ENCODE peak calls at places on chromosome 5, in four cellular contexts. One of them, this sample, is unnamed.

GRCh38 chr5:51539232-51539631 is 156.0 kb downstream of the ISL1 start:
- DNase-seq in hepatocyte: no peak
- DNase-seq in neuronal stem cell: no peak
- DNase-seq in SK-N-SH: no peak
- DNase-seq in this sample: no peak

GRCh38 chr5:146441896-146442295 is 5.2 kb upstream of the TCERG1 start:
- DNase-seq in hepatocyte: no peak
- DNase-seq in neuronal stem cell: no peak
- DNase-seq in SK-N-SH: no peak
- DNase-seq in this sample: no peak

GRCh38 chr5:13218518-13218917 is 726.0 kb downstream of the DNAH5 start:
- DNase-seq in hepatocyte: peak; percentile 6
- DNase-seq in neuronal stem cell: no peak
- DNase-seq in SK-N-SH: no peak
- DNase-seq in this sample: no peak

GRCh38 chr5:51832934-51833470 is 449.8 kb downstream of the ISL1 start:
- DNase-seq in hepatocyte: no peak
- DNase-seq in neuronal stem cell: no peak
- DNase-seq in SK-N-SH: no peak
- DNase-seq in this sample: no peak

GRCh38 chr5:88724201-88724600 is 158.8 kb downstream of the MEF2C start:
- DNase-seq in hepatocyte: peak; percentile 20
- DNase-seq in neuronal stem cell: no peak
- DNase-seq in SK-N-SH: no peak
- DNase-seq in this sample: peak; percentile 53

GRCh38 chr5:65892801-65893200 is 33.6 kb upstream of the ERBIN start:
- DNase-seq in hepatocyte: no peak
- DNase-seq in neuronal stem cell: no peak
- DNase-seq in SK-N-SH: no peak
- DNase-seq in this sample: no peak

GRCh38 chr5:78778538-78778937 is 130.0 kb upstream of the LHFPL2 start:
- DNase-seq in hepatocyte: no peak
- DNase-seq in neuronal stem cell: no peak
- DNase-seq in SK-N-SH: no peak
- DNase-seq in this sample: peak; percentile 79

GRCh38 chr5:143231426-143231825 is 172.1 kb downstream of the NR3C1 start:
- DNase-seq in hepatocyte: no peak
- DNase-seq in neuronal stem cell: no peak
- DNase-seq in SK-N-SH: no peak
- DNase-seq in this sample: no peak

GRCh38 chr5:13540154-13540815 is 404.2 kb downstream of the DNAH5 start:
- DNase-seq in hepatocyte: no peak
- DNase-seq in neuronal stem cell: no peak
- DNase-seq in SK-N-SH: no peak
- DNase-seq in this sample: no peak

GRCh38 chr5:35717718-35718117 is 100.1 kb downstream of the SPEF2 start:
- DNase-seq in hepatocyte: no peak
- DNase-seq in neuronal stem cell: no peak
- DNase-seq in SK-N-SH: no peak
- DNase-seq in this sample: no peak

GRCh38 chr5:38660194-38660668 is 103.8 kb upstream of the LIFR start:
- DNase-seq in hepatocyte: peak; percentile 26
- DNase-seq in neuronal stem cell: peak; percentile 11
- DNase-seq in SK-N-SH: no peak
- DNase-seq in this sample: peak; percentile 94

GRCh38 chr5:40409600-40409999 is 270.1 kb upstream of the PTGER4 start:
- DNase-seq in hepatocyte: no peak
- DNase-seq in neuronal stem cell: no peak
- DNase-seq in SK-N-SH: no peak
- DNase-seq in this sample: no peak

GRCh38 chr5:32420506-32420905 is 24.0 kb downstream of the ZFR start:
- DNase-seq in hepatocyte: no peak
- DNase-seq in neuronal stem cell: no peak
- DNase-seq in SK-N-SH: peak; percentile 28
- DNase-seq in this sample: no peak

GRCh38 chr5:151721812-151722391 is 35.2 kb upstream of the SPARC start:
- DNase-seq in hepatocyte: no peak
- DNase-seq in neuronal stem cell: no peak
- DNase-seq in SK-N-SH: no peak
- DNase-seq in this sample: no peak

GRCh38 chr5:141879941-141880738 is 1.9 kb upstream of the PCDH1 start:
- DNase-seq in hepatocyte: peak; percentile 4
- DNase-seq in neuronal stem cell: no peak
- DNase-seq in SK-N-SH: peak; percentile 12
- DNase-seq in this sample: no peak

GRCh38 chr5:103582364-103582763 is 19.8 kb upstream of the NUDT12 start:
- DNase-seq in hepatocyte: peak; percentile 61
- DNase-seq in neuronal stem cell: peak; percentile 37
- DNase-seq in SK-N-SH: peak; percentile 32
- DNase-seq in this sample: peak; percentile 71

GRCh38 chr5:130571076-130571475 is 594.0 kb downstream of the HINT1 start:
- DNase-seq in hepatocyte: no peak
- DNase-seq in neuronal stem cell: no peak
- DNase-seq in SK-N-SH: no peak
- DNase-seq in this sample: no peak

GRCh38 chr5:80935811-80936385 is 24.3 kb upstream of the RASGRF2 start:
- DNase-seq in hepatocyte: no peak
- DNase-seq in neuronal stem cell: no peak
- DNase-seq in SK-N-SH: no peak
- DNase-seq in this sample: no peak

GRCh38 chr5:178180141-178180863 is 6.9 kb downstream of the GMCL2 start:
- DNase-seq in hepatocyte: no peak
- DNase-seq in neuronal stem cell: no peak
- DNase-seq in SK-N-SH: no peak
- DNase-seq in this sample: no peak

GRCh38 chr5:153881687-153882086 is 157.0 kb downstream of the FAM114A2 start:
- DNase-seq in hepatocyte: no peak
- DNase-seq in neuronal stem cell: no peak
- DNase-seq in SK-N-SH: no peak
- DNase-seq in this sample: no peak

GRCh38 chr5:35926389-35927051 is 11.9 kb downstream of the CAPSL start:
- DNase-seq in hepatocyte: peak; percentile 80
- DNase-seq in neuronal stem cell: peak; percentile 75
- DNase-seq in SK-N-SH: peak; percentile 63
- DNase-seq in this sample: peak; percentile 80

GRCh38 chr5:86795659-86796058 is 177.9 kb downstream of the COX7C start:
- DNase-seq in hepatocyte: no peak
- DNase-seq in neuronal stem cell: no peak
- DNase-seq in SK-N-SH: no peak
- DNase-seq in this sample: no peak

GRCh38 chr5:177546262-177546741 is 8.1 kb downstream of the FAM193B start:
- DNase-seq in hepatocyte: peak; percentile 74
- DNase-seq in neuronal stem cell: no peak
- DNase-seq in SK-N-SH: no peak
- DNase-seq in this sample: peak; percentile 79

GRCh38 chr5:180093241-180093640 is 21.7 kb upstream of the RNF130 start:
- DNase-seq in hepatocyte: no peak
- DNase-seq in neuronal stem cell: no peak
- DNase-seq in SK-N-SH: no peak
- DNase-seq in this sample: no peak

GRCh38 chr5:176640616-176641015 is 6.7 kb upstream of the TSPAN17 start:
- DNase-seq in hepatocyte: no peak
- DNase-seq in neuronal stem cell: no peak
- DNase-seq in SK-N-SH: no peak
- DNase-seq in this sample: no peak

GRCh38 chr5:34929720-34930526 is 564 bp downstream of the DNAJC21 start:
- DNase-seq in hepatocyte: peak; percentile 92
- DNase-seq in neuronal stem cell: peak; percentile 68
- DNase-seq in SK-N-SH: peak; percentile 84
- DNase-seq in this sample: peak; percentile 82

GRCh38 chr5:14118551-14119320 is 24.4 kb upstream of the TRIO start:
- DNase-seq in hepatocyte: no peak
- DNase-seq in neuronal stem cell: peak; percentile 41
- DNase-seq in SK-N-SH: no peak
- DNase-seq in this sample: peak; percentile 48

GRCh38 chr5:138463335-138464017 is 1.8 kb upstream of the EGR1 start:
- DNase-seq in hepatocyte: peak; percentile 49
- DNase-seq in neuronal stem cell: no peak
- DNase-seq in SK-N-SH: peak; percentile 56
- DNase-seq in this sample: peak; percentile 15

DNA sequence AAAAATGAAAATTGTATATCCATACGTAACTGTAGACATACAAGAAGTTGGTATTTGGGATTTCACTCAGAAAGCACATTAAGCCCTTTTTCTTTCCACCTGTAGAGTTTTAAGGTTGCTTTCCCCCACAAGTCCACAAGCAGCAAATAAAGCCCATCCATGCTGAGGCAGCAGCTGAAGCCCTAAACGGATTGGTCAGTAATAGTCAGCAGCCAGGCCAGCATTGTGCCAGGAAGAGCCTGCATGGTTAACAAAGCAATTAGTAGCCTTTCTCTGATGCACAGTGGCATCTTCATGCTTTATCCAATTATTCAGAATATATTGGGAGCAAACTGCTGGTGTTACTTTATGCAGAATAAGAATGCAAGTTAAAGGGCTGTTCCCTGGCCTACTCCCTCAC is 16.2 kb downstream of the EBF1 start:
- DNase-seq in hepatocyte: no peak
- DNase-seq in neuronal stem cell: no peak
- DNase-seq in SK-N-SH: no peak
- DNase-seq in this sample: no peak
- H3K4me1 ChIP-seq in hepatocyte: no peaks in the 10 kb centered on the region
- H3K4me1 ChIP-seq in neuronal stem cell: peaks cover 8% of the 10 kb centered on the region
- H3K4me1 ChIP-seq in SK-N-SH: no peaks in the 10 kb centered on the region
- H3K4me1 ChIP-seq in this sample: no peaks in the 10 kb centered on the region

GRCh38 chr5:160118349-160119141 is 705 bp downstream of the PWWP2A start:
- DNase-seq in hepatocyte: peak; percentile 69
- DNase-seq in neuronal stem cell: no peak
- DNase-seq in SK-N-SH: peak; percentile 83
- DNase-seq in this sample: peak; percentile 27

GRCh38 chr5:160119142-160119904 is at the start of gene PWWP2A:
- DNase-seq in hepatocyte: peak; percentile 100
- DNase-seq in neuronal stem cell: peak; percentile 100
- DNase-seq in SK-N-SH: peak; percentile 94
- DNase-seq in this sample: peak; percentile 100

GRCh38 chr5:160116991-160117390 is 2.3 kb downstream of the PWWP2A start:
- DNase-seq in hepatocyte: no peak
- DNase-seq in neuronal stem cell: no peak
- DNase-seq in SK-N-SH: no peak
- DNase-seq in this sample: no peak

GRCh38 chr5:160119905-160120266 is 636 bp upstream of the PWWP2A start:
- DNase-seq in hepatocyte: no peak
- DNase-seq in neuronal stem cell: no peak
- DNase-seq in SK-N-SH: no peak
- DNase-seq in this sample: no peak
- H3K4me3 ChIP-seq in hepatocyte: no peak overlapping the region
- H3K4me3 ChIP-seq in neuronal stem cell: no peak overlapping the region
- H3K4me3 ChIP-seq in SK-N-SH: no peak overlapping the region
- H3K4me3 ChIP-seq in this sample: no peak overlapping the region

GRCh38 chr5:114430532-114430931 is 68.7 kb downstream of the KCNN2 start:
- DNase-seq in hepatocyte: no peak
- DNase-seq in neuronal stem cell: no peak
- DNase-seq in SK-N-SH: no peak
- DNase-seq in this sample: no peak

GRCh38 chr5:114435220-114435481 is 73.3 kb downstream of the KCNN2 start:
- DNase-seq in hepatocyte: no peak
- DNase-seq in neuronal stem cell: no peak
- DNase-seq in SK-N-SH: no peak
- DNase-seq in this sample: no peak

GRCh38 chr5:114438471-114438870 is 76.6 kb downstream of the KCNN2 start:
- DNase-seq in hepatocyte: no peak
- DNase-seq in neuronal stem cell: no peak
- DNase-seq in SK-N-SH: no peak
- DNase-seq in this sample: no peak

GRCh38 chr5:114435885-114436299 is 74.0 kb downstream of the KCNN2 start:
- DNase-seq in hepatocyte: no peak
- DNase-seq in neuronal stem cell: no peak
- DNase-seq in SK-N-SH: no peak
- DNase-seq in this sample: no peak

GRCh38 chr5:114434396-114435219 is 72.7 kb downstream of the KCNN2 start:
- DNase-seq in hepatocyte: no peak
- DNase-seq in neuronal stem cell: no peak
- DNase-seq in SK-N-SH: no peak
- DNase-seq in this sample: no peak
- H3K4me1 ChIP-seq in hepatocyte: no peaks in the 10 kb centered on the region
- H3K4me1 ChIP-seq in neuronal stem cell: peaks cover 4% of the 10 kb centered on the region
- H3K4me1 ChIP-seq in SK-N-SH: no peaks in the 10 kb centered on the region
- H3K4me1 ChIP-seq in this sample: no peaks in the 10 kb centered on the region

GRCh38 chr5:134122530-134122929 is 8.0 kb downstream of the TCF7 start:
- DNase-seq in hepatocyte: no peak
- DNase-seq in neuronal stem cell: no peak
- DNase-seq in SK-N-SH: no peak
- DNase-seq in this sample: no peak
- H3K4me3 ChIP-seq in hepatocyte: no peak overlapping the region
- H3K4me3 ChIP-seq in neuronal stem cell: no peak overlapping the region
- H3K4me3 ChIP-seq in SK-N-SH: no peak overlapping the region
- H3K4me3 ChIP-seq in this sample: no peak overlapping the region

DNA sequence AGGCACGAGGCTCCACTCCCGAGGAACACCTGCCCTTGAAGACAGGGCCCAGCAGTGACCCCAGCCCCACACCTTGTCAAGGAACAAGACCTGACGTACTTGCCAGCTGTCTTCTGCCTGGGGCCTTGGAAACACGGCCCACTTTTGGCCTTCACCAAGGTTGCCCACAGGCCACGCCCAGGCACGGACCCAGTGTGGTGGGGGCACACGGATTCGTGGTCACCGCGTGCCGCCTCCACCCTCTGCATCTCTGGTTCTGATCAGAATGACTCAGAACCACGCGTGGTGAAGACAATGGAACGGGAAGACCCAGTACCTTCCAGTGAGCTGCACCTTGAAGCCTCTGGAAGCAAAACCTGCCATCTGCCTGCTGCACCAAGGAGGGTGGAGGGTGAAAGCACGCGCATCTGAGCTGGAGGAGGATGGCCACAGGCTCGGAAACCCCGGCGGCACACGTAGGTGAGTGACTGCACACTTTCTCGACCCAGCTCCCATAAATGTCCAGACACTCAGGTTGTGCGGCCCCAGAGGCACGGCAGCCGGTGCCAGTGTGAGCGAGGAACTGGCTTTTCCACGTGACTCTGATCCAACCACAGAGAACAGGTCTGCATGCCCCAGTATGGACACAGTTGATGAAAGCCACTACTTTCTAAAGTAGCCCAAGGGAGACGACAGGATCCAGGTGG is 36.5 kb downstream of the LPCAT1 start:
- DNase-seq in hepatocyte: no peak
- DNase-seq in neuronal stem cell: no peak
- DNase-seq in SK-N-SH: no peak
- DNase-seq in this sample: no peak
- H3K4me1 ChIP-seq in hepatocyte: no peaks in the 10 kb centered on the region
- H3K4me1 ChIP-seq in neuronal stem cell: no peaks in the 10 kb centered on the region
- H3K4me1 ChIP-seq in SK-N-SH: peaks cover 3% of the 10 kb centered on the region
- H3K4me1 ChIP-seq in this sample: no peaks in the 10 kb centered on the region